ENCODE peak calls at places on chromosomes 5 and 9, in five cellular contexts. U is endothelial cell of umbilical vein; L is upper lobe of right lung; T is CD4-positive, CD25-positive, alpha-beta regulatory T cell; X is transverse colon. E is an unnamed sample.
A peak's percentile ranks its signal among the peaks of the same experiment; 100 is the strongest.

GRCh38 chr9:35510745-35511428 is 21.0 kb downstream of the RUSC2 start:
- DNase-seq in T (no peak), U (peak; percentile 88), X (peak; percentile 59), L (no peak), E (peak; percentile 48)

GRCh38 chr9:76109953-76110352 is 219.5 kb downstream of the PCSK5 start:
- DNase-seq in U (no peak), L (no peak), X (no peak), T (no peak), E (no peak)

GRCh38 chr5:115961413-115962238 is 649 bp upstream of the LVRN start:
- DNase-seq in L (no peak), U (peak; percentile 19), X (no peak), T (no peak), E (no peak)

GRCh38 chr5:68243681-68244080 is 28.1 kb downstream of the PIK3R1 start:
- DNase-seq in X (no peak), L (no peak), T (peak; percentile 58), U (no peak), E (no peak)

GRCh38 chr9:137705906-137706305 is 87.1 kb downstream of the EHMT1 start:
- DNase-seq in T (no peak), X (no peak), U (no peak), L (no peak), E (no peak)

GRCh38 chr5:168765220-168766037 is 186.3 kb upstream of the PANK3 start:
- DNase-seq in L (no peak), T (no peak), U (no peak), X (no peak), E (no peak)

GRCh38 chr9:27528278-27528885 is 1.2 kb downstream of the MOB3B start:
- DNase-seq in X (peak; percentile 91), U (peak; percentile 6), L (peak; percentile 91), T (peak; percentile 40), E (peak; percentile 81)

GRCh38 chr9:40909821-40910220 is 218.7 kb downstream of the FOXD4L6 start:
- DNase-seq in U (no peak), L (no peak), T (no peak), X (no peak), E (no peak)

GRCh38 chr5:56185777-56186311 is 47.3 kb downstream of the ANKRD55 start:
- DNase-seq in L (no peak), X (no peak), T (no peak), U (peak; percentile 36), E (no peak)

GRCh38 chr9:120710110-120710981 is 3.9 kb downstream of the MEGF9 start:
- DNase-seq in U (peak; percentile 35), T (peak; percentile 67), L (no peak), X (no peak), E (peak; percentile 68)

GRCh38 chr9:120284796-120285195 is 295.2 kb downstream of the CDK5RAP2 start:
- DNase-seq in L (no peak), X (no peak), U (no peak), T (no peak), E (no peak)

GRCh38 chr5:169758886-169759285 is 121.8 kb downstream of the DOCK2 start:
- DNase-seq in X (no peak), U (no peak), L (no peak), T (no peak), E (no peak)

GRCh38 chr5:122129332-122129731 is at the start of gene ZNF474:
- DNase-seq in L (no peak), X (peak; percentile 20), U (peak; percentile 91), T (no peak), E (peak; percentile 13)

GRCh38 chr5:92364986-92365550 is 982.0 kb upstream of the ARRDC3 start:
- DNase-seq in T (no peak), L (no peak), X (no peak), U (no peak), E (no peak)

GRCh38 chr5:94017579-94017978 is 276.2 kb upstream of the POU5F2 start:
- DNase-seq in L (no peak), U (no peak), T (no peak), X (no peak), E (no peak)

GRCh38 chr9:20683351-20684034 is 566 bp upstream of the FOCAD start:
- DNase-seq in X (peak; percentile 57), L (no peak), U (peak; percentile 82), T (peak; percentile 52), E (peak; percentile 46)

GRCh38 chr9:22136446-22137140 is 127.5 kb upstream of the CDKN2B start:
- DNase-seq in X (no peak), L (no peak), U (no peak), T (no peak), E (no peak)

GRCh38 chr5:42677156-42677842 is 79.3 kb upstream of the CCDC152 start:
- DNase-seq in T (no peak), L (no peak), X (no peak), U (no peak), E (no peak)

GRCh38 chr9:105445203-105445881 is 2.5 kb upstream of the FSD1L start:
- DNase-seq in L (no peak), X (no peak), U (no peak), T (no peak), E (no peak)

GRCh38 chr5:59548807-59549357 is 344.6 kb downstream of the PDE4D start:
- DNase-seq in U (no peak), X (no peak), L (no peak), T (no peak), E (peak; percentile 28)

GRCh38 chr5:157976429-157976828 is 117.5 kb upstream of the CLINT1 start:
- DNase-seq in T (no peak), L (no peak), U (no peak), X (no peak), E (no peak)

GRCh38 chr9:136020671-136021070 is 59.5 kb upstream of the UBAC1 start:
- DNase-seq in T (no peak), L (no peak), U (no peak), X (no peak), E (no peak)

GRCh38 chr5:135208555-135209494 is 174.8 kb upstream of the PITX1 start:
- DNase-seq in X (peak; percentile 32), U (peak; percentile 97), L (peak; percentile 34), T (no peak), E (no peak)

GRCh38 chr9:81984911-81985310 is 3.7 kb upstream of the SPATA31D1 start:
- DNase-seq in L (no peak), T (no peak), U (no peak), X (no peak), E (no peak)

GRCh38 chr5:132856011-132856410 is 10.3 kb downstream of the GDF9 start:
- DNase-seq in T (no peak), L (no peak), X (no peak), U (no peak), E (no peak)

GRCh38 chr5:122415481-122416120 is 103.6 kb downstream of the SNCAIP start:
- DNase-seq in T (peak; percentile 12), X (peak; percentile 53), L (no peak), U (peak; percentile 74), E (peak; percentile 45)

GRCh38 chr5:68456756-68457217 is 241.2 kb downstream of the PIK3R1 start:
- DNase-seq in U (peak; percentile 65), T (no peak), X (peak; percentile 25), L (no peak), E (peak; percentile 83)

GRCh38 chr9:127874301-127875216 is 2.9 kb downstream of the AK1 start:
- DNase-seq in U (no peak), X (no peak), T (no peak), L (no peak), E (no peak)

GRCh38 chr9:74064702-74065101 is 432.4 kb upstream of the RORB start:
- DNase-seq in L (no peak), U (no peak), X (no peak), T (no peak), E (no peak)

GRCh38 chr5:180649297-180650039 is at the start of gene FLT4:
- DNase-seq in L (peak; percentile 54), U (no peak), X (no peak), T (peak; percentile 30), E (no peak)

GRCh38 chr5:153998010-153998409 is 40.7 kb downstream of the FAM114A2 start:
- DNase-seq in U (no peak), X (no peak), T (no peak), L (no peak), E (no peak)

GRCh38 chr5:142590451-142591240 is 95.2 kb downstream of the FGF1 start:
- DNase-seq in L (no peak), X (no peak), T (no peak), U (no peak), E (no peak)

GRCh38 chr5:16842916-16843315 is 93.2 kb downstream of the MYO10 start:
- DNase-seq in U (no peak), L (no peak), X (no peak), T (no peak), E (no peak)

GRCh38 chr5:156815988-156816599 is 34.0 kb upstream of the PPP1R2B start:
- DNase-seq in U (no peak), X (peak; percentile 17), L (no peak), T (peak; percentile 77), E (peak; percentile 45)

GRCh38 chr5:139852696-139853095 is 57.1 kb downstream of the PSD2 start:
- DNase-seq in T (no peak), L (peak; percentile 56), X (no peak), U (no peak), E (peak; percentile 2)

GRCh38 chr5:6260846-6261245 is 117.5 kb downstream of the MED10 start:
- DNase-seq in U (no peak), X (no peak), T (no peak), L (no peak), E (no peak)
- H3K27ac ChIP-seq in U (no peak overlapping the region), X (no peak overlapping the region), T (no peak overlapping the region), L (no peak overlapping the region), E (no peak overlapping the region)

DNA sequence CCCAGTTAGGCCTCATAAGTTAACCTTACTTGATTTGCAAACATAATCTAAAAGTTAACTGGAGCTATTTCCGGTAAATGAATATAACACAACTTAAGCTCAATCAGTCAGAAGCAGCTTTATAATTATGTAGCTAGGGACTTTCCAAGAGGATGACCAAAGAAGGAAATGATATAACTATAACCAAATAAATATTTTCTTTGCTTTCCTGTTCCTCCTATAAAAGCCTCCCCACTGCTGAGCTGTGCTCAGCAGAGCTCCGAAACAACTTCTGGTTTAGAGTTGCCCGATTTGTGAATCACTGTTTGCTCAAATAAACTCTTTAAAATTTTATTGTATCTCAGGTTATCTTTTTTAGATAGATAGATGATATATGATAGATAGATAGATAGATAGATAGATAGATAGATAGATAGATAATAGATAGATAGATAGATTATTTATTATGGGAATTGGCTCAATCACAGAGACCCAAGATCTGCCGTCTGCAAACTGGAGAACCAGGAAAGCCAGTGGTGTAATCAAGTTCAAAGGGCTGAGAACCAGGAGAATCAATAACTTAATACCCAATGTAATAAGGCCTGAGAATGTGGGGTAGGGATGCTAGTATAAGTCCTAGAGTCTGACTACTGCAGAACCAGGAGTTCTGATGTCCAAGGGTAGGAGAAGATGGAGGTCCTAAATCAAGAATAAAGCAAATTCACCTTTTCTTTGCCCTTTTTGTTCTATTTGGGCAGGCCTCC is 19.4 kb upstream of the TMEM161B start:
- DNase-seq in T (no peak), U (peak; percentile 9), L (no peak), X (no peak), E (no peak)
- H3K9me3 ChIP-seq in T (no peaks in the 10 kb centered on the region), U (no peaks in the 10 kb centered on the region), L (no peaks in the 10 kb centered on the region), X (no peaks in the 10 kb centered on the region), E (no peaks in the 10 kb centered on the region)

GRCh38 chr5:14464661-14465060 is 116.9 kb upstream of the OTULINL start:
- DNase-seq in L (no peak), X (no peak), T (peak; percentile 37), U (no peak), E (no peak)
- H3K36me3 ChIP-seq in L (peaks cover 80% of the 10 kb centered on the region), X (peaks cover 23% of the 10 kb centered on the region), T (no peaks in the 10 kb centered on the region), U (peaks cover 19% of the 10 kb centered on the region), E (no peaks in the 10 kb centered on the region)

DNA sequence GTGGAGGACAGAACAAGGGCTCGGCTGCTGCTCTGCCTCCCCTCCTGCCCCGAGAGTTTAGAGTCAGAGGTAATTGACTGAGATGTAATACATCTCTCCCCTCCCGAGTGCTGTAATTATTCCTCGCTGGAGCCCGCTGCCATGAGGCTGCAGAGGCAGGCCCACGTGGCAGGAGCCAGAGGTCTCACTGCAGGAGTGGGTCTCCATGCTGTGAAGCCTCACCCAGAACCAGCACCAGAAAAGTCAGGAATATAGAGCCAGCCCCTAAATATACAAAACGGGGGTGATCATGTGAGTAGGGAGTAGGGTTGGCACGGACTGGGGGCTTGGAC is 2.5 kb downstream of the FAM163B start:
- DNase-seq in T (no peak), U (no peak), L (no peak), X (no peak), E (no peak)
- H3K27ac ChIP-seq in T (no peak overlapping the region), U (no peak overlapping the region), L (no peak overlapping the region), X (no peak overlapping the region), E (no peak overlapping the region)